ENCODE peak calls at places on chromosomes 16 and 17, in eight cellular contexts. A, P, Z, N, C, V, W and J are unnamed samples.

GRCh38 chr17:60158751-60159478 is 9.1 kb downstream of the CA4 start:
- DNase-seq in A (no peak), P (no peak), Z (no peak), N (no peak), C (no peak), V (no peak), W (peak), J (no peak)

GRCh38 chr17:58329035-58329807 is 626 bp upstream of the TSPOAP1 start:
- DNase-seq in A (no peak), P (no peak), Z (no peak), N (no peak), C (peak), V (peak), W (peak), J (no peak)

GRCh38 chr17:50824429-50824828 is 11.0 kb upstream of the WFIKKN2 start:
- DNase-seq in A (no peak), P (no peak), Z (no peak), N (no peak), C (no peak), V (no peak), W (no peak), J (no peak)

GRCh38 chr17:44002141-44002848 is 2.1 kb upstream of the NAGS start:
- DNase-seq in A (no peak), P (no peak), Z (peak), N (no peak), C (no peak), V (peak), W (no peak), J (no peak)

GRCh38 chr17:57864273-57864672 is 14.4 kb upstream of the MRPS23 start:
- DNase-seq in A (no peak), P (no peak), Z (no peak), N (no peak), C (no peak), V (no peak), W (no peak), J (no peak)

GRCh38 chr16:57484515-57485005 is 1.7 kb downstream of the DOK4 start:
- DNase-seq in A (no peak), P (no peak), Z (no peak), N (no peak), C (no peak), V (no peak), W (no peak), J (no peak)

GRCh38 chr17:8720596-8720995 is 24.0 kb downstream of the CCDC42 start:
- DNase-seq in A (no peak), P (no peak), Z (no peak), N (no peak), C (no peak), V (no peak), W (no peak), J (no peak)

GRCh38 chr17:57305329-57305728 is 49.0 kb downstream of the MSI2 start:
- DNase-seq in A (no peak), P (no peak), Z (no peak), N (no peak), C (no peak), V (no peak), W (no peak), J (no peak)

GRCh38 chr16:85373741-85374570 is 239.2 kb upstream of the GSE1 start:
- DNase-seq in A (no peak), P (no peak), Z (no peak), N (no peak), C (no peak), V (no peak), W (no peak), J (no peak)

GRCh38 chr17:31880311-31880710 is 21.2 kb downstream of the UTP6 start:
- DNase-seq in A (no peak), P (peak), Z (no peak), N (no peak), C (no peak), V (no peak), W (no peak), J (peak)

GRCh38 chr16:86522639-86523038 is 12.3 kb downstream of the FOXF1 start:
- DNase-seq in A (no peak), P (no peak), Z (no peak), N (no peak), C (no peak), V (no peak), W (no peak), J (no peak)

GRCh38 chr17:6487243-6488007 is 43.2 kb downstream of the PIMREG start:
- DNase-seq in A (no peak), P (no peak), Z (no peak), N (no peak), C (no peak), V (no peak), W (no peak), J (no peak)
- TF ChIP-seq POLR2AphosphoS5 in A (no peak), P (no peak), Z (no peak), N (no peak), C (no peak), V (no peak), W (no peak), J (no peak)

DNA sequence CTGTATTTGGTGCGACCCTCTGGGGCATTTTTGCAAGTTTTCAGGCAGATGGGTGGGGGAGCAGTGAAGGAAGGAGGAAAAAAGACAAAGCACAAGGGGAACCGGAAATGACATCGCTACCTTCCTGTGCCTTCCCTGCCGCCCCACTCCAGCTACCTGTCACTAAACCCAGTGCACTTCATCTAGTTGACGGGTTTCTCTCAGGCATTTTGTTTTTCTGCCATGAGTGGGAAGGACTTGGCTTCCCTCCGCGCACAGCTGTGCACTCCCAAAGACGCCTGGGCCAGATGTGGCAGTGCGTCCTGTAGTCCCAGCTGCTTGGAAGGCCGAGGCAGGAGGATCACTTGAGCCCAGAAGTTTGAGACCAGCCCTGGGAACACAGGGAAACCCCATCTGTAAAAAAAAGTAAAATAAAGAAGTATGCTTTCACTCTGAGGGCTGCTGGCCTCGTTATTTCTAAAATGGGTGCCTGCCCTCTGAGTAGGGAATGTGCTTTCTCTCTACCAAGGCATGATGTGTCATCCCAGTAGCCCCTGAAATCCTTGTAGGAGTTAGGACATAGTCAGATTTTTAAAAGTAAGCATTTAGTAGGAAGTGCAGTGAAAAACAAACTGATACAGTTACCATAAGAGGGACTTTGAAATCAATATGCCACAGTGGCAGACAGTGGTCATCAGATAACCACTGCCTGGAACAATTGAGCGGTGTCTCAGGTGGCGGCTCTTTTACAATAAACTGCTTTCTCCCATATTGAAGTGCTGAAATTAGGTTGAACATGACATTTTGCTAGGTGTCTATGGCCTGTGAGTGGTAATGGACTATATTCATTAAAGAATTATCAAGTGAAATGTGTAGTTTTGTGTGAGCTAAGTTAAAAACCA is 214.4 kb downstream of the RPTOR start:
- DNase-seq in A (no peak), P (no peak), Z (no peak), N (no peak), C (no peak), V (peak), W (no peak), J (no peak)
- TF ChIP-seq POLR2AphosphoS5 in A (no peak), P (no peak), Z (no peak), N (no peak), C (no peak), V (no peak), W (no peak), J (no peak)

GRCh38 chr16:177981-178676 is 1.6 kb downstream of the HBA1 start:
- DNase-seq in A (no peak), P (no peak), Z (no peak), N (no peak), C (no peak), V (no peak), W (no peak), J (no peak)
- TF ChIP-seq POLR2AphosphoS5 in A (no peak), P (no peak), Z (no peak), N (no peak), C (no peak), V (no peak), W (no peak), J (no peak)

GRCh38 chr17:75265614-75266314 is 4.1 kb downstream of the MRPS7 start:
- DNase-seq in A (no peak), P (no peak), Z (peak), N (no peak), C (no peak), V (no peak), W (no peak), J (no peak)
- TF ChIP-seq POLR2AphosphoS5 in A (no peak), P (no peak), Z (peak), N (no peak), C (no peak), V (no peak), W (no peak), J (no peak)

GRCh38 chr16:70289229-70290098 is at the start of gene AARS1:
- DNase-seq in A (peak), P (peak), Z (peak), N (peak), C (peak), V (peak), W (peak), J (peak)
- TF ChIP-seq POLR2AphosphoS5 in A (peak), P (peak), Z (peak), N (peak), C (peak), V (peak), W (peak), J (peak)

GRCh38 chr17:40580140-40580539 is 14.9 kb upstream of the CCR7 start:
- DNase-seq in A (no peak), P (no peak), Z (no peak), N (no peak), C (no peak), V (no peak), W (no peak), J (no peak)

GRCh38 chr17:40579471-40579870 is 14.2 kb upstream of the CCR7 start:
- DNase-seq in A (no peak), P (no peak), Z (no peak), N (no peak), C (no peak), V (no peak), W (no peak), J (no peak)

GRCh38 chr17:40577611-40578065 is 12.4 kb upstream of the CCR7 start:
- DNase-seq in A (no peak), P (no peak), Z (no peak), N (no peak), C (no peak), V (no peak), W (no peak), J (no peak)

DNA sequence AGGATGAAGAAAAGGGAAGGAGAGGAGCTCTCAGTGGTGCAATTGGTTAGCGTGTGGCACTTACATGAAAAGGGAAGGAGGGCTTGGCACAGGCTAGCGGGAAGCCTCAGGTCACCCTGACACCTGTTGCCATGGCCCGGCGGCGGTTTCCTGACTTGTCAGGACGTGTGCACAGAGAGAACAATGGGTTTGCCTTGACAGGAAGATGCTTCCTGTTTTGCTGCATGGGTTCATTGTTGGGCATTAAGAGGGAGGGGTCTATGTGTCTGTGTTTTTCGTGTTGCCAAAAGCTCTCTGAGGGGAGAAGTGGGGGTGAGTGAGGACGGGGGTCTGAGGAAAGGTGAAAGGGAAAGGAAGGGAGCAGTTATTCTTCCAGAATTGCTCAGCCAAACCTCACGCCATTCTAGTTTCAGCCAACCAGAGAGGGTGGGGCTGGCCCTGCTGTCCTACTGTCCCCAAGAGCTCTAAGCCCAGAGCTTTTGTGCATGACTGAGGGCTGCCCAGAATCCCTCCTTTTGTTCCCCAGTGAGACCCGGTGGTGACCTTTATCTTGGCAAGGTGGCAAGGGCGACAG is 17.1 kb upstream of the CCR7 start:
- DNase-seq in A (no peak), P (peak), Z (peak), N (no peak), C (peak), V (no peak), W (no peak), J (peak)
- TF ChIP-seq POLR2AphosphoS5 in A (no peak), P (peak), Z (peak), N (no peak), C (no peak), V (no peak), W (no peak), J (peak)

DNA sequence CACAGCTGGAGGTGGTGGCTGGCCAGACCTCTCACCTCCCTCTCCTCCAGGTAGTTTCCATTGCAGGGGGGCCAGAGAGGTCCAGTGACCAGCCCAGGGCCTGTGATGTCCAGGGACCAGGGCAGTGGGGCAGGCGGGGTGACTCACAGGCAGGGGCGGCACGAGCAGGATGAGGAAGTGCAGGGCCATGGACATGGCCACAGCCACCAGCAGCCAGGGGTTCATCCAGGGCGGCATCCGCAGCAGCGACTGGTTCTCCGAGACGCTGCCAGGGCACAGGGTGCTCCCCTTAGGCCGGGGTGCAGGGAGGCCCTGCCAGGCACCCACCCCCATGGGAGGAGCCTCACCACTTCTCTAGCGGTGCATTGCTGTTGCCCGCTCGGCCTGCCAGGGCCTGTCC is 12.9 kb upstream of the P2RX1 start:
- DNase-seq in A (no peak), P (no peak), Z (no peak), N (no peak), C (no peak), V (no peak), W (no peak), J (no peak)
- TF ChIP-seq POLR2AphosphoS5 in A (no peak), P (no peak), Z (no peak), N (no peak), C (no peak), V (no peak), W (no peak), J (no peak)

DNA sequence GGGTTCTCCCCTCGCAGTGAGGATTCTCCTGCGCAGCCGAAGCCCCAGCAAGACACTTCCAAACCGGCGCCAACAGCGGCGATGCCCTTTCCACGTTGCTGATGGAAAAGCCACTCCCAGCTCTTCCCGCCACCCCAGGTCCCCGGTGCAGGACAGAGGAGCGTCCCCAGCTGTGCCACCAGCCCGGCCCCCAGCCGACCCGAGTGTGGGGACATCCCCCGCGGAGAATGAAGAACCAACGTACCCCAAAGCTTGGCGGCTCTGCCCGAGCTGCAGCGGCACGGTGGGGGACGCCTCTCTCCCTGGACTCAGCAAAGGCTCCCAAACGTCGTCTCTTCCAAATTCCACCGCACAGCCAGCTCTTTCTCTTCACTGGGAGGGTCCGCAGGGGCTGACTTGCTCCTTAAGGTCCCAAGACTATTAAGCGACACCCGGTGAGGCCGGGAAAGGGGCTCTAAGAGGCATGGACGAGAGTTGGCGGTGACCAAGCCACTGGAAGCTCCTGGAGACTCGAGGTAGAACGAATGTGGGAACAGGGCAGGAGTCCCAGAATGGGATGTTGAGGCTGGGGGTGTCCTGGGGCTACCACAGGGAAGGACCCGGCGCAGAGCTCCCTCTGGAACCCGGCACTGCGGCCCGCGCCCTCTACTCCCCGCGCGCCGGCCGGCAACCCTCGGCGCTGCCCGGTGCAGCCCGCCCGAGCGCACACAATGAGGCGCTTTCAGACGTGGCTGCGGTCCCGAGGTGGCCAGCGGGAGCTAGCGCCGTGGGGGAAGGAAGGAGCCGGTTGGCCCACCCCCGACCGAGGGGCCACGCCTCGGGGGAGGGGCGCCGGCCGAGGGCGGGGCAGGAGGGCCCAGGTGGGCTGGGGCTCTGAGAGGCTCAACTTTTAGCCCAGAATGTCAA is at the start of gene CHST6:
- DNase-seq in A (peak), P (no peak), Z (peak), N (no peak), C (peak), V (peak), W (peak), J (no peak)
- TF ChIP-seq POLR2AphosphoS5 in A (no peak), P (no peak), Z (no peak), N (peak), C (no peak), V (no peak), W (peak), J (no peak)

GRCh38 chr17:3944485-3945388 is 19.5 kb downstream of the ATP2A3 start:
- DNase-seq in A (peak), P (peak), Z (peak), N (peak), C (peak), V (no peak), W (peak), J (peak)
- TF ChIP-seq POLR2AphosphoS5 in A (no peak), P (no peak), Z (no peak), N (no peak), C (no peak), V (no peak), W (no peak), J (no peak)